ENCODE peak calls at places on chromosomes 3 and 15, in eight cellular contexts. C is astrocyte of the cerebellum, E is uterus, I is GM06990, Q is fibroblast of lung, P is epithelial cell of esophagus, B is left ventricle myocardium inferior, K is ovary. H is an unnamed sample.

GRCh38 chr15:55694652-55695150 is 48.3 kb downstream of the PRTG start:
- DNase-seq in C (peak; percentile 39), E (no peak), I (peak; percentile 61), Q (peak; percentile 81), P (no peak), B (no peak), K (no peak), H (no peak)

GRCh38 chr3:179156775-179157174 is 8.6 kb downstream of the PIK3CA start:
- DNase-seq in C (no peak), E (no peak), I (no peak), Q (no peak), P (peak; percentile 44), B (no peak), K (no peak), H (no peak)

GRCh38 chr3:16515885-16516420 is 2.5 kb upstream of the RFTN1 start:
- DNase-seq in C (no peak), E (no peak), I (peak; percentile 69), Q (no peak), P (no peak), B (no peak), K (no peak), H (no peak)

GRCh38 chr15:101113114-101114005 is 138.5 kb downstream of the CHSY1 start:
- DNase-seq in C (no peak), E (no peak), I (no peak), Q (no peak), P (no peak), B (no peak), K (no peak), H (no peak)

GRCh38 chr15:81038975-81039607 is 38.4 kb downstream of the TLNRD1 start:
- DNase-seq in C (no peak), E (peak; percentile 25), I (no peak), Q (no peak), P (peak; percentile 85), B (no peak), K (no peak), H (no peak)

GRCh38 chr15:68431037-68431791 is 749 bp downstream of the ITGA11 start:
- DNase-seq in C (no peak), E (peak; percentile 77), I (no peak), Q (no peak), P (no peak), B (peak; percentile 59), K (peak; percentile 22), H (peak; percentile 45)

GRCh38 chr3:53243165-53243564 is 12.7 kb downstream of the TKT start:
- DNase-seq in C (peak; percentile 35), E (no peak), I (no peak), Q (peak; percentile 35), P (peak; percentile 37), B (no peak), K (peak; percentile 42), H (peak; percentile 61)

GRCh38 chr15:42503822-42504221 is 8.4 kb downstream of the SNAP23 start:
- DNase-seq in C (no peak), E (no peak), I (peak; percentile 28), Q (no peak), P (no peak), B (no peak), K (no peak), H (no peak)

GRCh38 chr15:40250304-40250656 is 11.4 kb downstream of the PAK6 start:
- DNase-seq in C (no peak), E (no peak), I (no peak), Q (no peak), P (no peak), B (no peak), K (no peak), H (no peak)

GRCh38 chr3:197001972-197002700 is 27.5 kb downstream of the MELTF start:
- DNase-seq in C (no peak), E (peak; percentile 30), I (no peak), Q (no peak), P (peak; percentile 22), B (peak; percentile 21), K (peak; percentile 37), H (no peak)

GRCh38 chr3:79766474-79767193 is 1.2 kb downstream of the ROBO1 start:
- DNase-seq in C (no peak), E (no peak), I (no peak), Q (peak; percentile 5), P (no peak), B (no peak), K (peak; percentile 13), H (no peak)

GRCh38 chr3:190506271-190506670 is 7.6 kb upstream of the IL1RAP start:
- DNase-seq in C (no peak), E (no peak), I (no peak), Q (no peak), P (no peak), B (no peak), K (no peak), H (no peak)

GRCh38 chr3:68088216-68088615 is 433.8 kb upstream of the SUCLG2 start:
- DNase-seq in C (no peak), E (no peak), I (no peak), Q (no peak), P (no peak), B (no peak), K (no peak), H (no peak)

GRCh38 chr3:71407833-71408232 is 175.7 kb downstream of the FOXP1 start:
- DNase-seq in C (no peak), E (no peak), I (no peak), Q (no peak), P (no peak), B (no peak), K (no peak), H (no peak)

GRCh38 chr3:33949074-33949473 is 150.6 kb downstream of the PDCD6IP start:
- DNase-seq in C (no peak), E (no peak), I (no peak), Q (no peak), P (peak; percentile 60), B (no peak), K (no peak), H (no peak)

GRCh38 chr3:41026394-41027177 is 172.7 kb upstream of the CTNNB1 start:
- DNase-seq in C (peak; percentile 49), E (peak; percentile 80), I (no peak), Q (peak; percentile 57), P (peak; percentile 19), B (peak; percentile 69), K (peak; percentile 80), H (peak; percentile 42)

GRCh38 chr3:66778749-66779148 is 219.4 kb upstream of the KBTBD8 start:
- DNase-seq in C (no peak), E (no peak), I (no peak), Q (no peak), P (peak; percentile 29), B (no peak), K (no peak), H (no peak)

GRCh38 chr15:31925541-31925940 is 104.8 kb upstream of the CHRNA7 start:
- DNase-seq in C (no peak), E (no peak), I (no peak), Q (no peak), P (no peak), B (no peak), K (no peak), H (no peak)

GRCh38 chr3:192261135-192261534 is 466.2 kb downstream of the FGF12 start:
- DNase-seq in C (no peak), E (no peak), I (no peak), Q (no peak), P (no peak), B (no peak), K (no peak), H (no peak)

GRCh38 chr3:190059242-190059590 is 61.5 kb downstream of the P3H2 start:
- DNase-seq in C (no peak), E (no peak), I (no peak), Q (no peak), P (peak; percentile 24), B (no peak), K (no peak), H (no peak)

GRCh38 chr15:40348471-40348864 is 2.4 kb upstream of the PHGR1 start:
- DNase-seq in C (no peak), E (no peak), I (no peak), Q (no peak), P (no peak), B (no peak), K (no peak), H (no peak)

GRCh38 chr3:14209596-14210280 is 31.1 kb downstream of the LSM3 start:
- DNase-seq in C (no peak), E (no peak), I (no peak), Q (peak; percentile 53), P (no peak), B (no peak), K (no peak), H (peak; percentile 51)

DNA sequence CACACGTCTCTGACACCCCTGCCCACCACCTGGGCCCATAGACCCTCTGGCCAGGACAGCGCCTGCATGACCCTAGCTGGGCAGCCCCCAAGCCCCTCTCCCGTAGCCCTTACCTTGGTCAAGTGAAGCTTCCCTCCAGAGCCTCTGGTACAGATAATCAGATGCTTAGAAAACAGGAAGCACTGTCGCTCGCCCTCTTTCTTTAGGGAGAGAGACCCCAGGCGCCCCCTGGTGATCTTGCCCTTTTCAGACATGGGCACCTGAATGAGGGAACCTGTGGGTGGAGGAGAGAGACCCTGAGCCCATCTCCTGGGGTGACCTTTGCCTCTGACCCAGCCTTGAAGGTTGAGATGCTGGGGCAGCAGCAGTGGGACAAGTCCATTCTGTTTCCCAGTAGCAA is 65.4 kb downstream of the RASGRF1 start:
- DNase-seq in C (no peak), E (no peak), I (no peak), Q (no peak), P (no peak), B (no peak), K (no peak), H (no peak)
- TF ChIP-seq CTCF in C (no peak), E (no peak), I (peak; percentile 48), Q (no peak), P (no peak), B (peak; percentile 12), K (no peak), H (peak; percentile 11)

GRCh38 chr15:78640840-78641733 is at the start of gene CHRNB4:
- DNase-seq in C (no peak), E (no peak), I (no peak), Q (no peak), P (peak; percentile 76), B (no peak), K (no peak), H (no peak)
- H3K4me3 ChIP-seq in C (peak within 1 kb of the TSS; percentile 47), E (peak within 1 kb of the TSS; percentile 34), I (peak within 1 kb of the TSS; percentile 46), Q (peak within 1 kb of the TSS; percentile 8), P (peak within 1 kb of the TSS; percentile 29), B (peak within 1 kb of the TSS; percentile 61), K (peak within 1 kb of the TSS; percentile 31), H (peak within 1 kb of the TSS; percentile 41)

GRCh38 chr3:176650478-176650877 is 546.8 kb downstream of the TBL1XR1 start:
- DNase-seq in C (no peak), E (no peak), I (no peak), Q (peak; percentile 12), P (peak; percentile 74), B (no peak), K (no peak), H (no peak)
- TF ChIP-seq CTCF in C (no peak), E (no peak), I (no peak), Q (no peak), P (no peak), B (no peak), K (no peak), H (peak; percentile 9)

GRCh38 chr3:133663569-133664313 is 2.0 kb upstream of the TOPBP1 start:
- DNase-seq in C (peak; percentile 36), E (no peak), I (peak; percentile 39), Q (peak; percentile 56), P (peak; percentile 69), B (no peak), K (no peak), H (peak; percentile 50)
- H3K4me3 ChIP-seq in C (no peak overlapping the region), E (no peak overlapping the region), I (no peak overlapping the region), Q (no peak overlapping the region), P (no peak overlapping the region), B (no peak overlapping the region), K (no peak overlapping the region), H (no peak overlapping the region)

H was measured in fibroblast of the aortic adventitia.